ENCODE peak calls at places on chromosome 3, in four cellular contexts. V, K, N and R are unnamed samples.

GRCh38 chr3:11389570-11390268 is 117.5 kb downstream of the ATG7 start:
- DNase-seq in N (no peak), V (no peak), K (no peak), R (peak; percentile 78)

GRCh38 chr3:194250104-194251002 is 100.8 kb downstream of the CPN2 start:
- DNase-seq in N (peak; percentile 88), K (no peak), V (peak; percentile 53), R (peak; percentile 58)

GRCh38 chr3:15812183-15812582 is 14.4 kb upstream of the ANKRD28 start:
- DNase-seq in N (no peak), K (no peak), V (no peak), R (peak; percentile 60)

GRCh38 chr3:191350389-191351090 is 20.2 kb upstream of the UTS2B start:
- DNase-seq in K (no peak), N (no peak), V (no peak), R (peak; percentile 51)

GRCh38 chr3:132543016-132543739 is 53.9 kb upstream of the ACKR4 start:
- DNase-seq in V (no peak), K (no peak), N (no peak), R (peak; percentile 97)

GRCh38 chr3:16174389-16174788 is at the start of gene GALNT15:
- DNase-seq in N (peak; percentile 74), K (peak; percentile 78), V (peak; percentile 75), R (peak; percentile 94)

GRCh38 chr3:66885326-66886000 is 112.6 kb upstream of the KBTBD8 start:
- DNase-seq in V (no peak), K (no peak), N (no peak), R (peak; percentile 85)

GRCh38 chr3:181050738-181051137 is 61.2 kb upstream of the DNAJC19 start:
- DNase-seq in V (no peak), N (no peak), K (no peak), R (no peak)

GRCh38 chr3:194640829-194641228 is 7.6 kb upstream of the TMEM44 start:
- DNase-seq in V (no peak), N (no peak), K (no peak), R (peak; percentile 64)

GRCh38 chr3:30124435-30125390 is 481.7 kb upstream of the TGFBR2 start:
- DNase-seq in V (no peak), N (peak; percentile 34), K (no peak), R (peak; percentile 73)

GRCh38 chr3:38834110-38834509 is 18.1 kb upstream of the SCN10A start:
- DNase-seq in V (no peak), K (peak; percentile 11), N (peak; percentile 68), R (peak; percentile 93)

GRCh38 chr3:196335469-196335868 is 2.7 kb downstream of the TM4SF19 start:
- DNase-seq in V (no peak), N (no peak), K (no peak), R (no peak)

GRCh38 chr3:133745981-133746721 is at the start of gene TF:
- DNase-seq in V (no peak), K (no peak), N (no peak), R (peak; percentile 13)

GRCh38 chr3:185935465-185936263 is 2.1 kb downstream of the TRA2B start:
- DNase-seq in V (no peak), K (no peak), N (no peak), R (peak; percentile 49)

GRCh38 chr3:47283596-47284364 is 1.0 kb downstream of the KLHL18 start:
- DNase-seq in N (no peak), K (no peak), V (no peak), R (peak; percentile 44)

GRCh38 chr3:52527039-52527731 is 6.5 kb downstream of the NT5DC2 start:
- DNase-seq in N (no peak), K (no peak), V (peak; percentile 50), R (peak; percentile 21)

GRCh38 chr3:54951405-54951804 is 23.5 kb upstream of the LRTM1 start:
- DNase-seq in V (peak; percentile 54), N (peak; percentile 70), K (peak; percentile 7), R (peak; percentile 94)

GRCh38 chr3:48431224-48432029 is 1.5 kb upstream of the PLXNB1 start:
- DNase-seq in K (no peak), N (no peak), V (no peak), R (no peak)

GRCh38 chr3:71484047-71484446 is 99.5 kb downstream of the FOXP1 start:
- DNase-seq in N (no peak), K (no peak), V (no peak), R (no peak)

GRCh38 chr3:188734395-188734794 is 437.4 kb upstream of the TPRG1 start:
- DNase-seq in V (no peak), N (no peak), K (no peak), R (no peak)

GRCh38 chr3:8164145-8164544 is 337.5 kb upstream of the LMCD1 start:
- DNase-seq in K (no peak), N (no peak), V (no peak), R (no peak)

GRCh38 chr3:105867690-105868449 is 942 bp downstream of the CBLB start:
- DNase-seq in N (no peak), V (no peak), K (no peak), R (peak; percentile 36)

GRCh38 chr3:32293908-32294307 is 55.4 kb downstream of the CMTM8 start:
- DNase-seq in N (no peak), K (no peak), V (no peak), R (no peak)

GRCh38 chr3:10757021-10757820 is 58.8 kb upstream of the SLC6A11 start:
- DNase-seq in V (no peak), K (no peak), N (no peak), R (peak; percentile 10)

GRCh38 chr3:30308131-30308530 is 298.3 kb upstream of the TGFBR2 start:
- DNase-seq in N (no peak), K (no peak), V (no peak), R (peak; percentile 60)

GRCh38 chr3:33373082-33373437 is 67.1 kb downstream of the UBP1 start:
- DNase-seq in K (no peak), N (no peak), V (no peak), R (no peak)

GRCh38 chr3:86771741-86772512 is 219.0 kb downstream of the VGLL3 start:
- DNase-seq in K (no peak), N (no peak), V (no peak), R (no peak)

GRCh38 chr3:191236635-191237034 is 37.6 kb downstream of the OSTN start:
- DNase-seq in N (no peak), K (no peak), V (no peak), R (peak; percentile 36)

GRCh38 chr3:38519000-38519399 is 22.9 kb downstream of the EXOG start:
- DNase-seq in N (no peak), V (no peak), K (no peak), R (no peak)

GRCh38 chr3:100169186-100169585 is 54.9 kb upstream of the FILIP1L start:
- DNase-seq in K (no peak), V (no peak), N (peak; percentile 44), R (peak; percentile 43)

GRCh38 chr3:52438579-52439425 is 6.1 kb downstream of the SEMA3G start:
- DNase-seq in V (peak; percentile 30), K (no peak), N (no peak), R (no peak)

DNA sequence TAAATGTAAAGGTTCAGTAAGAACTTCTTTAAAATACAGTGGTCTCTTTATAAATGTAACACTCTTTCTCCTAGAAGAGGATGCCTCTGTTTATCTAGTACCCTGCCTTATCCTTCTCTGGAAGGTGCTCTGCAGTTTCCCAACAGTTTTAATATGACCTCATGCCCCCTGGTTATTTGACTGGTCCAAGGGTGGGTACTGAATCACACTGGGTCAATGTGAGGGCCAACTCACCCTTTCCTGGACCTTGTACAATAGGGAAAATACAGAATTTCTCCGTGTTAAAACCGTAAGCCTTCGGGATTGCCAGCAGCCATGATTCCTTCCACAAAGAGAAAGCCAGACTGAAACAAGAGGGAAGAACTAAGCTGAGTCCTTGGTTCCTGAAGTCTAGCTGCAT is 9.2 kb downstream of the DCBLD2 start:
- DNase-seq in N (no peak), V (no peak), K (no peak), R (no peak)
- H3K4me3 ChIP-seq in N (no peak overlapping the region), V (no peak overlapping the region), K (no peak overlapping the region), R (no peak overlapping the region)

DNA sequence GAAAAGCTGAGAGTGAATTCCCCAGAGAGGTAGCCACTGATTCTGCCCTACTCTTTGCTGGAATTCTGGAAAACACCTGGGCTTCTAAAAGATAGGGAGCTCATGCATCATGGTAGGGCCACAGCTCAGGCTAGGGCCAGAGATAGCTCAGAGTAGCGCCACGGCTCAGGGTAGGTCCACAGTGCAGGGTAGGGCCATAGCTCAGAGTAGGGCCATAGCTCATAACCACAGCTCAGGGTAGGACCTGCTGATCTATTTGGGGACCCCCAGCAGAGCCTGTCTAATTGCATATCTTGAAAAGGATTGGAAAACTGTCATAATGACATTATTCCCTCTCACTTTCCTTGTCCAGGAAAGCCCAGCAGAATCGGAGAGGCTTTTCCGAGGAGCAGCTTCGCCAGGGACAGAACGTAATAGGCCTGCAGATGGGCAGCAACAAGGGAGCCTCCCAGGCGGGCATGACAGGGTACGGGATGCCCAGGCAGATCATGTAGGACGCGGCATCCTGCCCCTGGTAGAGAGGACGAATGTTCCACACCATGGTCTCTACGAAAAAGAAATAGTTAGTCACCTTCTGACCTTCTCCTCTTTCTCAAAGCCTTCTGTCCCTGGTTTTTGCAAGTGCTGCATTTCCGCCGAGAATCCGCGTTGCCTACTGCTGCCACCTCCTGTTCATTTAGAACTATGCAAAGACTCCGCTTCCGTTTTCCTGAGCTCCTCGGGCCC is 14.5 kb downstream of the TAGLN3 start:
- DNase-seq in K (no peak), N (peak; percentile 63), V (no peak), R (peak; percentile 90)
- TF ChIP-seq CTCF in K (peak; percentile 76), N (peak; percentile 75), V (peak; percentile 58), R (peak; percentile 89)

GRCh38 chr3:172658344-172659245 is 52.3 kb downstream of the NCEH1 start:
- DNase-seq in K (no peak), N (no peak), V (no peak), R (peak; percentile 100)
- H3K4me3 ChIP-seq in K (no peak overlapping the region), N (no peak overlapping the region), V (no peak overlapping the region), R (no peak overlapping the region)

GRCh38 chr3:172355836-172356235 is 92.4 kb downstream of the GHSR start:
- DNase-seq in V (no peak), N (no peak), K (no peak), R (peak; percentile 95)

GRCh38 chr3:172357850-172358754 is 90.2 kb downstream of the GHSR start:
- DNase-seq in K (no peak), V (no peak), N (no peak), R (peak; percentile 40)

GRCh38 chr3:172362583-172362982 is 85.7 kb downstream of the GHSR start:
- DNase-seq in N (no peak), V (no peak), K (no peak), R (no peak)

GRCh38 chr3:172356427-172356826 is 91.8 kb downstream of the GHSR start:
- DNase-seq in K (no peak), N (no peak), V (no peak), R (no peak)

GRCh38 chr3:172359231-172359630 is 89.0 kb downstream of the GHSR start:
- DNase-seq in V (no peak), N (no peak), K (no peak), R (no peak)
- TF ChIP-seq CTCF in V (no peak), N (no peak), K (no peak), R (no peak)

GRCh38 chr3:183253364-183253960 is 409 bp downstream of the B3GNT5 start:
- DNase-seq in K (no peak), V (no peak), N (peak; percentile 80), R (peak; percentile 71)

GRCh38 chr3:183252973-183253363 is at the start of gene B3GNT5:
- DNase-seq in N (no peak), V (no peak), K (no peak), R (peak; percentile 35)

GRCh38 chr3:183252108-183252782 is 808 bp upstream of the B3GNT5 start:
- DNase-seq in N (no peak), K (no peak), V (no peak), R (no peak)

GRCh38 chr3:183253961-183254815 is 1.1 kb downstream of the B3GNT5 start:
- DNase-seq in V (no peak), K (no peak), N (peak; percentile 43), R (no peak)

GRCh38 chr3:183254816-183255730 is 2.0 kb downstream of the B3GNT5 start:
- DNase-seq in K (no peak), N (no peak), V (no peak), R (peak; percentile 30)
- H3K4me3 ChIP-seq in K (peak overlapping the region; percentile 72), N (peak overlapping the region; percentile 83), V (peak overlapping the region; percentile 87), R (peak overlapping the region; percentile 82)